ENCODE peak calls at places on chromosomes 11 and 22, in five cellular contexts. One of them, this sample, is unnamed.

GRCh38 chr11:131748146-131749050 is 378.0 kb downstream of the NTM start:
- DNase-seq in HepG2: peak; percentile 26
- DNase-seq in H1: no peak
- DNase-seq in K562: peak; percentile 53
- DNase-seq in GM12878: no peak
- DNase-seq in this sample: no peak

GRCh38 chr11:66020618-66021357 is 5.5 kb downstream of the CATSPER1 start:
- DNase-seq in K562: peak; percentile 62
- DNase-seq in HepG2: no peak
- DNase-seq in GM12878: no peak
- DNase-seq in H1: no peak
- DNase-seq in this sample: no peak

GRCh38 chr22:49747705-49748104 is 80.0 kb downstream of the BRD1 start:
- DNase-seq in K562: no peak
- DNase-seq in GM12878: no peak
- DNase-seq in HepG2: no peak
- DNase-seq in H1: no peak
- DNase-seq in this sample: no peak

GRCh38 chr22:37930270-37930951 is 23.0 kb downstream of the C22orf23 start:
- DNase-seq in HepG2: no peak
- DNase-seq in K562: peak; percentile 29
- DNase-seq in GM12878: no peak
- DNase-seq in H1: no peak
- DNase-seq in this sample: no peak

GRCh38 chr22:39472570-39473556 is 16.1 kb downstream of the MGAT3 start:
- DNase-seq in GM12878: no peak
- DNase-seq in K562: peak; percentile 60
- DNase-seq in HepG2: no peak
- DNase-seq in H1: no peak
- DNase-seq in this sample: no peak

GRCh38 chr22:37634505-37635002 is 4.9 kb upstream of the SH3BP1 start:
- DNase-seq in H1: no peak
- DNase-seq in GM12878: no peak
- DNase-seq in HepG2: no peak
- DNase-seq in K562: no peak
- DNase-seq in this sample: no peak

GRCh38 chr11:69353696-69354544 is 60.0 kb downstream of the MYEOV start:
- DNase-seq in H1: no peak
- DNase-seq in GM12878: no peak
- DNase-seq in HepG2: no peak
- DNase-seq in K562: no peak
- DNase-seq in this sample: no peak

GRCh38 chr11:69123593-69124545 is 31.9 kb upstream of the SMIM38 start:
- DNase-seq in K562: no peak
- DNase-seq in HepG2: no peak
- DNase-seq in GM12878: no peak
- DNase-seq in H1: no peak
- DNase-seq in this sample: no peak

GRCh38 chr22:39524753-39525657 is 4.6 kb downstream of the ATF4 start:
- DNase-seq in H1: no peak
- DNase-seq in HepG2: no peak
- DNase-seq in K562: no peak
- DNase-seq in GM12878: no peak
- DNase-seq in this sample: no peak

GRCh38 chr11:108224908-108225786 is 2.3 kb downstream of the ATM start:
- DNase-seq in K562: no peak
- DNase-seq in H1: no peak
- DNase-seq in HepG2: no peak
- DNase-seq in GM12878: no peak
- DNase-seq in this sample: no peak

GRCh38 chr11:57456960-57457642 is 3.2 kb upstream of the RTN4RL2 start:
- DNase-seq in HepG2: peak; percentile 82
- DNase-seq in H1: no peak
- DNase-seq in GM12878: no peak
- DNase-seq in K562: peak; percentile 78
- DNase-seq in this sample: peak; percentile 79

GRCh38 chr11:6647282-6647679 is 8.3 kb downstream of the DCHS1 start:
- DNase-seq in GM12878: no peak
- DNase-seq in HepG2: no peak
- DNase-seq in K562: no peak
- DNase-seq in H1: no peak
- DNase-seq in this sample: no peak

GRCh38 chr11:47071871-47072270 is 104.8 kb downstream of the ARFGAP2 start:
- DNase-seq in HepG2: no peak
- DNase-seq in H1: no peak
- DNase-seq in K562: no peak
- DNase-seq in GM12878: no peak
- DNase-seq in this sample: no peak

GRCh38 chr22:49971232-49972162 is 10.9 kb downstream of the PIM3 start:
- DNase-seq in HepG2: no peak
- DNase-seq in K562: peak; percentile 84
- DNase-seq in GM12878: no peak
- DNase-seq in H1: no peak
- DNase-seq in this sample: no peak

GRCh38 chr11:112216591-112217105 is 9.6 kb upstream of the PTS start:
- DNase-seq in H1: no peak
- DNase-seq in GM12878: no peak
- DNase-seq in HepG2: no peak
- DNase-seq in K562: no peak
- DNase-seq in this sample: no peak

GRCh38 chr11:119093951-119094815 is 7.5 kb downstream of the DPAGT1 start:
- DNase-seq in HepG2: no peak
- DNase-seq in H1: no peak
- DNase-seq in GM12878: no peak
- DNase-seq in K562: peak; percentile 65
- DNase-seq in this sample: no peak

GRCh38 chr11:48081151-48082010 is 101.0 kb downstream of the PTPRJ start:
- DNase-seq in K562: no peak
- DNase-seq in HepG2: no peak
- DNase-seq in GM12878: no peak
- DNase-seq in H1: no peak
- DNase-seq in this sample: no peak

GRCh38 chr22:50503475-50504145 is 3.9 kb downstream of the LMF2 start:
- DNase-seq in HepG2: no peak
- DNase-seq in GM12878: no peak
- DNase-seq in K562: no peak
- DNase-seq in H1: no peak
- DNase-seq in this sample: no peak

GRCh38 chr11:114317738-114318137 is 21.5 kb downstream of the NNMT start:
- DNase-seq in H1: no peak
- DNase-seq in K562: no peak
- DNase-seq in GM12878: no peak
- DNase-seq in HepG2: no peak
- DNase-seq in this sample: peak; percentile 13

GRCh38 chr22:49166746-49167145 is 660.9 kb downstream of the BRD1 start:
- DNase-seq in K562: no peak
- DNase-seq in HepG2: no peak
- DNase-seq in GM12878: no peak
- DNase-seq in H1: no peak
- DNase-seq in this sample: no peak

GRCh38 chr11:102810943-102811528 is 13.1 kb upstream of the MMP1 start:
- DNase-seq in HepG2: peak; percentile 12
- DNase-seq in K562: no peak
- DNase-seq in GM12878: no peak
- DNase-seq in H1: no peak
- DNase-seq in this sample: no peak

GRCh38 chr11:125519865-125520834 is 24.1 kb upstream of the FEZ1 start:
- DNase-seq in K562: no peak
- DNase-seq in GM12878: no peak
- DNase-seq in HepG2: no peak
- DNase-seq in H1: no peak
- DNase-seq in this sample: no peak

GRCh38 chr11:75313457-75314272 is 37.8 kb downstream of the ARRB1 start:
- DNase-seq in HepG2: no peak
- DNase-seq in GM12878: no peak
- DNase-seq in K562: peak; percentile 71
- DNase-seq in H1: no peak
- DNase-seq in this sample: no peak

GRCh38 chr11:32829680-32830412 is at the start of gene PRRG4:
- DNase-seq in HepG2: no peak
- DNase-seq in H1: no peak
- DNase-seq in K562: no peak
- DNase-seq in GM12878: no peak
- DNase-seq in this sample: no peak

GRCh38 chr22:33917744-33918406 is 2.4 kb downstream of the LARGE1 start:
- DNase-seq in K562: no peak
- DNase-seq in H1: no peak
- DNase-seq in HepG2: peak; percentile 36
- DNase-seq in GM12878: peak; percentile 37
- DNase-seq in this sample: no peak

GRCh38 chr11:33248416-33248957 is 8.7 kb upstream of the HIPK3 start:
- DNase-seq in H1: no peak
- DNase-seq in GM12878: no peak
- DNase-seq in HepG2: peak; percentile 25
- DNase-seq in K562: no peak
- DNase-seq in this sample: no peak

GRCh38 chr11:64766881-64767280 is 7.1 kb upstream of the PYGM start:
- DNase-seq in H1: no peak
- DNase-seq in K562: no peak
- DNase-seq in GM12878: no peak
- DNase-seq in HepG2: no peak
- DNase-seq in this sample: no peak

GRCh38 chr22:43270314-43270908 is 72.8 kb downstream of the SCUBE1 start:
- DNase-seq in HepG2: peak; percentile 69
- DNase-seq in GM12878: no peak
- DNase-seq in H1: peak; percentile 51
- DNase-seq in K562: peak; percentile 42
- DNase-seq in this sample: no peak

GRCh38 chr22:31616315-31616980 is 45.6 kb downstream of the PISD start:
- DNase-seq in HepG2: peak; percentile 31
- DNase-seq in GM12878: no peak
- DNase-seq in K562: no peak
- DNase-seq in H1: no peak
- DNase-seq in this sample: no peak

GRCh38 chr11:45371251-45371749 is 85.2 kb upstream of the SYT13 start:
- DNase-seq in GM12878: no peak
- DNase-seq in H1: peak; percentile 82
- DNase-seq in HepG2: peak; percentile 48
- DNase-seq in K562: peak; percentile 79
- DNase-seq in this sample: peak; percentile 63

GRCh38 chr11:45366196-45366595 is 80.1 kb upstream of the SYT13 start:
- DNase-seq in GM12878: no peak
- DNase-seq in H1: no peak
- DNase-seq in HepG2: no peak
- DNase-seq in K562: no peak
- DNase-seq in this sample: no peak

GRCh38 chr11:45368697-45369096 is 82.6 kb upstream of the SYT13 start:
- DNase-seq in GM12878: no peak
- DNase-seq in HepG2: no peak
- DNase-seq in K562: no peak
- DNase-seq in H1: no peak
- DNase-seq in this sample: no peak

GRCh38 chr11:45366839-45367238 is 80.7 kb upstream of the SYT13 start:
- DNase-seq in K562: no peak
- DNase-seq in H1: no peak
- DNase-seq in HepG2: no peak
- DNase-seq in GM12878: no peak
- DNase-seq in this sample: no peak

GRCh38 chr11:45369294-45369693 is 83.2 kb upstream of the SYT13 start:
- DNase-seq in K562: no peak
- DNase-seq in H1: no peak
- DNase-seq in GM12878: no peak
- DNase-seq in HepG2: no peak
- DNase-seq in this sample: no peak
- TF ChIP-seq SP1 in K562: no peak
- TF ChIP-seq SP1 in H1: no peak
- TF ChIP-seq SP1 in GM12878: no peak
- TF ChIP-seq SP1 in HepG2: no peak
- TF ChIP-seq SP1 in this sample: no peak

GRCh38 chr11:68118753-68119448 is 2.3 kb downstream of the CHKA start:
- DNase-seq in H1: no peak
- DNase-seq in HepG2: no peak
- DNase-seq in K562: no peak
- DNase-seq in GM12878: peak; percentile 79
- DNase-seq in this sample: no peak

GRCh38 chr11:68117896-68118470 is 3.2 kb downstream of the CHKA start:
- DNase-seq in K562: no peak
- DNase-seq in HepG2: peak; percentile 60
- DNase-seq in H1: no peak
- DNase-seq in GM12878: no peak
- DNase-seq in this sample: no peak

GRCh38 chr11:68120212-68121066 is 749 bp downstream of the CHKA start:
- DNase-seq in GM12878: peak; percentile 32
- DNase-seq in K562: peak; percentile 73
- DNase-seq in H1: no peak
- DNase-seq in HepG2: peak; percentile 47
- DNase-seq in this sample: no peak

GRCh38 chr11:68122936-68123539 is 1.9 kb upstream of the CHKA start:
- DNase-seq in H1: no peak
- DNase-seq in K562: no peak
- DNase-seq in GM12878: no peak
- DNase-seq in HepG2: peak; percentile 75
- DNase-seq in this sample: peak; percentile 41

DNA sequence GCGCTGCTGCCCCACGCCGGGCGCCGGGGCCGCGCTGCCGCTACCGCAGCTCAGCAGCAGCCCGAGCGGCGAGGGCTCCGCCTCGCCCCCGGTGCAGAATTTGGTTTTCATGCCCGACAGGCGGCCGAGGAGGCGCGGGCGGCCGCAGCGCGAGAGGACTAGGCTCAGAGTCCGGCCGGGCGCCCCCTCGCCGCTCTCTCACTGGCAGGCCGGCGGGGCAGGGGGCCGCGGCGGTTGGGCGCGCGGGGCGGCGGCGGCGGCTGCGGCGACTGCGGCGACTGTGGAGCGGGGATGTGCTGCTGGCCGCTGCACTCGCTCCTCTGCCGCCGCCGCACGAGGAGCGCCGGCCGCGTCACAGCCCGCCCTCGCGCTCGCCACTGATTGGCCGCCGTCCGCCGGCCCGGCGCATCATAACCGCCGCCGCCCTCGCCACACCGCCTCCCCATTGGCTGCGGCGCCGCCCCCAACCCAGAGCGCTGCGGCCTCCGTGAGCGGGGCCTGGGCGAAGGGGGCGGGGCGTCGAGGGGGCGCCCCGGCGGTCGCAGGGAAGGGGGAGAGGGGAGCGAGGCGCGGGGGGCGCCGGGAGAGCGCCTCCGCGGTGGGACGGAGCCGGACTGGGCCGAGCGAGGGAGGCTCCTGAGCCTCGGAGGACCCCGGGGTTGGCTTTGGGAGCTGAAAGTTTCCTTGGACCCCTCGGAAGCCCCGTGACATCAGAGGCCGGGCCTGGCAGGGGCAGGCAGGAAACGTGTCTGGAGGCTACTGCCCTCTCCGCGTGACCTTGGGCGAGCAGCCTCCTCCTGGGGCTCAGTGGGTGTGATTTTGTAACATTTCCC is at the start of gene CHKA:
- DNase-seq in H1: peak; percentile 70
- DNase-seq in K562: peak; percentile 97
- DNase-seq in HepG2: peak; percentile 84
- DNase-seq in GM12878: peak; percentile 47
- DNase-seq in this sample: peak; percentile 64
- TF ChIP-seq POLR2A in H1: no peak
- TF ChIP-seq POLR2A in K562: peak; percentile 77
- TF ChIP-seq POLR2A in HepG2: no peak
- TF ChIP-seq POLR2A in GM12878: peak; percentile 76
- TF ChIP-seq POLR2A in this sample: peak; percentile 56

GRCh38 chr11:10021563-10021962 is 272.5 kb downstream of the SBF2 start:
- DNase-seq in HepG2: peak; percentile 77
- DNase-seq in H1: no peak
- DNase-seq in K562: no peak
- DNase-seq in GM12878: no peak
- DNase-seq in this sample: no peak
- TF ChIP-seq SIN3A in HepG2: no peak
- TF ChIP-seq SIN3A in H1: no peak
- TF ChIP-seq SIN3A in K562: no peak
- TF ChIP-seq SIN3A in GM12878: no peak
- TF ChIP-seq SIN3A in this sample: no peak

GRCh38 chr11:35077709-35078695 is 61.0 kb upstream of the CD44 start:
- DNase-seq in K562: no peak
- DNase-seq in H1: no peak
- DNase-seq in GM12878: peak; percentile 88
- DNase-seq in HepG2: no peak
- DNase-seq in this sample: peak; percentile 42
- TF ChIP-seq SP1 in K562: no peak
- TF ChIP-seq SP1 in H1: no peak
- TF ChIP-seq SP1 in GM12878: no peak
- TF ChIP-seq SP1 in HepG2: no peak
- TF ChIP-seq SP1 in this sample: peak; percentile 64